ENCODE peak calls at places on chromosomes 4 and X, in four cellular contexts. A is WTC11, T is HepG2, E is K562. M is an unnamed sample.

GRCh38 chrX:155873203-155873602 is 7.9 kb upstream of the VAMP7 start:
- DNase-seq in A (no peak), T (no peak), E (no peak), M (no peak)

GRCh38 chrX:40474205-40474626 is 106.6 kb upstream of the ATP6AP2 start:
- DNase-seq in A (peak; percentile 68), T (peak; percentile 20), E (no peak), M (peak; percentile 41)

GRCh38 chr4:13160906-13161305 is 323.2 kb downstream of the RAB28 start:
- DNase-seq in A (no peak), T (no peak), E (no peak), M (no peak)

GRCh38 chr4:54539500-54540029 is 118.2 kb upstream of the KIT start:
- DNase-seq in A (peak; percentile 74), T (peak; percentile 6), E (peak; percentile 26), M (peak; percentile 66)

GRCh38 chr4:111639120-111639519 is 506.1 kb upstream of the FAM241A start:
- DNase-seq in A (no peak), T (no peak), E (no peak), M (no peak)

GRCh38 chr4:158915683-158916241 is 146.9 kb downstream of the FNIP2 start:
- DNase-seq in A (no peak), T (no peak), E (no peak), M (no peak)

GRCh38 chr4:174828845-174829701 is at the start of gene GLRA3:
- DNase-seq in A (peak; percentile 99), T (peak; percentile 11), E (peak; percentile 84), M (peak; percentile 83)

GRCh38 chr4:168119100-168119499 is 26.8 kb downstream of the ANXA10 start:
- DNase-seq in A (no peak), T (no peak), E (no peak), M (no peak)

GRCh38 chrX:65723706-65724105 is 56.3 kb downstream of the MSN start:
- DNase-seq in A (no peak), T (no peak), E (no peak), M (no peak)

GRCh38 chrX:69107231-69107739 is 58.0 kb downstream of the PJA1 start:
- DNase-seq in A (peak; percentile 31), T (no peak), E (peak; percentile 73), M (peak; percentile 48)

GRCh38 chr4:145786261-145786660 is 106.3 kb downstream of the C4orf51 start:
- DNase-seq in A (no peak), T (no peak), E (no peak), M (no peak)

GRCh38 chrX:108735087-108735679 is 1.2 kb downstream of the IRS4 start:
- DNase-seq in A (peak; percentile 51), T (no peak), E (no peak), M (peak; percentile 28)

GRCh38 chr4:141352328-141352727 is 131.6 kb downstream of the ZNF330 start:
- DNase-seq in A (no peak), T (no peak), E (no peak), M (no peak)

GRCh38 chr4:183747931-183748664 is 89.0 kb downstream of the TRAPPC11 start:
- DNase-seq in A (no peak), T (no peak), E (no peak), M (no peak)

GRCh38 chr4:27003602-27004238 is 143.1 kb downstream of the STIM2 start:
- DNase-seq in A (no peak), T (no peak), E (no peak), M (no peak)

GRCh38 chrX:150361777-150362351 is 1.3 kb upstream of the MAMLD1 start:
- DNase-seq in A (peak; percentile 28), T (no peak), E (no peak), M (no peak)

GRCh38 chrX:123976671-123977316 is 15.3 kb downstream of the STAG2 start:
- DNase-seq in A (no peak), T (peak; percentile 31), E (peak; percentile 25), M (peak; percentile 21)

GRCh38 chrX:107775734-107776511 is at the start of gene TSC22D3:
- DNase-seq in A (peak; percentile 65), T (peak; percentile 4), E (peak; percentile 62), M (peak; percentile 87)

GRCh38 chr4:156538651-156539285 is 432.8 kb downstream of the PDGFC start:
- DNase-seq in A (no peak), T (no peak), E (no peak), M (no peak)

GRCh38 chr4:25949994-25950393 is 36.0 kb downstream of the SMIM20 start:
- DNase-seq in A (no peak), T (no peak), E (no peak), M (no peak)

GRCh38 chr4:92198711-92199110 is 105.1 kb upstream of the GRID2 start:
- DNase-seq in A (no peak), T (no peak), E (no peak), M (no peak)

GRCh38 chr4:180665994-180666818 is 1577.0 kb upstream of the TENM3 start:
- DNase-seq in A (peak; percentile 28), T (peak; percentile 47), E (peak; percentile 12), M (peak; percentile 47)

GRCh38 chr4:186633844-186634243 is 78.5 kb upstream of the MTNR1A start:
- DNase-seq in A (no peak), T (no peak), E (no peak), M (no peak)

GRCh38 chr4:128387600-128388351 is 100.2 kb upstream of the PGRMC2 start:
- DNase-seq in A (no peak), T (no peak), E (no peak), M (no peak)

GRCh38 chrX:49106930-49107329 is 16.6 kb downstream of the GPKOW start:
- DNase-seq in A (peak; percentile 16), T (peak; percentile 54), E (peak; percentile 37), M (peak; percentile 55)

GRCh38 chr4:85149656-85150055 is 183.2 kb upstream of the WDFY3 start:
- DNase-seq in A (no peak), T (no peak), E (no peak), M (no peak)

GRCh38 chr4:185534850-185535761 is at the start of gene PDLIM3:
- DNase-seq in A (peak; percentile 68), T (peak; percentile 27), E (peak; percentile 70), M (peak; percentile 76)

GRCh38 chr4:71400788-71401187 is 62.0 kb downstream of the SLC4A4 start:
- DNase-seq in A (no peak), T (no peak), E (no peak), M (no peak)

GRCh38 chrX:119606508-119607389 is 525 bp upstream of the NKRF start:
- DNase-seq in A (no peak), T (no peak), E (no peak), M (no peak)

GRCh38 chr4:24560770-24561415 is 23.5 kb downstream of the DHX15 start:
- DNase-seq in A (no peak), T (no peak), E (no peak), M (no peak)

GRCh38 chr4:24559032-24559821 is 25.1 kb downstream of the DHX15 start:
- DNase-seq in A (no peak), T (no peak), E (no peak), M (no peak)

GRCh38 chr4:24561438-24562139 is 22.8 kb downstream of the DHX15 start:
- DNase-seq in A (no peak), T (no peak), E (no peak), M (no peak)

GRCh38 chr4:24557036-24558022 is 27.0 kb downstream of the DHX15 start:
- DNase-seq in A (no peak), T (no peak), E (no peak), M (no peak)

DNA sequence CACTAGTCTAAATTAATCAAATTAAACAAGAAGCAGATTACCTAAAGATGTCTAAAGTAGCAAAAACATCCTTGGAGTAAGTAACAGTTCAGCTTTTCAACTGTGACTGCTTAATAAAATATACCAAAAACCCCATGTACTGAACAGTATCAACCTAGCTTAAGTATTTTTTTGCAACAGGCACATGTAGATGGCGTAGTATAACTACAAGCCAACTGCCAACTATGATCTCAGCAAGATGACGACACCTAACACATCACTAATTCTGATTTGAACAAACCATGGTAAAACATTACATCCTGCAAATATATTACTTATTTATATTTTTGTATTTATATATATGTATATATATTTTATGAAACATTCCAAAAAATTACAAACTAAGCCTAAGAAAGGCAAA is 24.5 kb downstream of the DHX15 start:
- DNase-seq in A (no peak), T (no peak), E (no peak), M (no peak)
- TF ChIP-seq ELF4 in A (no peak), T (no peak), E (no peak), M (no peak)

GRCh38 chr4:79632114-79632513 is 224.1 kb upstream of the GK2 start:
- DNase-seq in A (no peak), T (no peak), E (peak; percentile 63), M (no peak)
- TF ChIP-seq ELF4 in A (no peak), T (no peak), E (no peak), M (no peak)

GRCh38 chr4:24937176-24937575 is 24.3 kb upstream of the CCDC149 start:
- DNase-seq in A (no peak), T (no peak), E (no peak), M (no peak)
- TF ChIP-seq ELF4 in A (no peak), T (no peak), E (no peak), M (no peak)

GRCh38 chrX:24196509-24196908 is 47.0 kb downstream of the ZFX start:
- DNase-seq in A (no peak), T (no peak), E (no peak), M (no peak)

GRCh38 chrX:24186483-24186882 is 37.0 kb downstream of the ZFX start:
- DNase-seq in A (no peak), T (no peak), E (no peak), M (no peak)

GRCh38 chrX:24189490-24189889 is 40.0 kb downstream of the ZFX start:
- DNase-seq in A (no peak), T (peak; percentile 87), E (no peak), M (no peak)

GRCh38 chrX:24186986-24187385 is 37.5 kb downstream of the ZFX start:
- DNase-seq in A (no peak), T (peak; percentile 9), E (no peak), M (no peak)

GRCh38 chrX:24190500-24191156 is 41.1 kb downstream of the ZFX start:
- DNase-seq in A (no peak), T (peak; percentile 87), E (no peak), M (no peak)
- TF ChIP-seq ELF4 in A (no peak), T (no peak), E (no peak), M (no peak)

DNA sequence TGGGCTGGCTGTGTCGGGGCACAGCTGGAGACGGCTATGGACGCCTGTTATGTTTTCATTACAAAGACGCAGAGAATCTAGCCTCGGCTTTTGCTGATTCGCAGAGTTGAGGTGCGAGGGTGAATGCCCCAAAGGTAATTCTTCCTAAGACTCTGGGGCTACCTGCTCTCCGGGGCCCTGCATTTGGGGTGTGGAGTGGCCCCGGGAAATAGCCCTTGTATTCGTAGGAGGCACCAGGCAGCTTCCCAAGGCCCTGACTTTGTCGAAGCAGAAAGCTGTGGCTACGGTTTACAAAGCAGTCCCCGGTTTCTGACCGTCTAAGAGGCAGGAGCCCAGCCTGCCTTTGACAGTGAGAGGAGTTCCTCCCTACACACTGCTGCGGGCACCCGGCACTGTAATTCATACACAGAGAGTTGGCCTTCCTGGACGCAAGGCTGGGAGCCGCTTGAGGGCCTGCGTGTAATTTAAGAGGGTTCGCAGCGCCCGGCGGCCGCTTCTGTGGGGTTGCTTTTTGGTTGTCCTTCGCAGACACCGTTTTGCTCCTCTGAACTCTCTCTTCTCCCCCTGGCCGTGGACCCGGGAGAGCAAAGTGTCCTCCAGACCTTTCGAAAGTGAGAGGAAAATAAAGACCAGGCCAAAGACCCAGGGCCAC is 1.9 kb downstream of the SHOX start:
- DNase-seq in A (peak; percentile 40), T (no peak), E (no peak), M (no peak)
- TF ChIP-seq ELF4 in A (no peak), T (no peak), E (no peak), M (no peak)